ENCODE peak calls at places on chromosomes 7 and 10, in eight cellular contexts. One of them, this sample, is unnamed.

GRCh38 chr10:124150807-124151417 is 57.5 kb upstream of the CHST15 start:
- DNase-seq in CD8-positive, alpha-beta memory T cell: no peak
- DNase-seq in GM23338: no peak
- DNase-seq in breast epithelium: no peak
- DNase-seq in spleen: peak; percentile 63
- DNase-seq in psoas muscle: peak; percentile 44
- DNase-seq in lung: no peak
- DNase-seq in IMR-90: no peak
- DNase-seq in this sample: no peak

GRCh38 chr7:153943428-153944370 is 108.5 kb upstream of the DPP6 start:
- DNase-seq in CD8-positive, alpha-beta memory T cell: no peak
- DNase-seq in psoas muscle: no peak
- DNase-seq in IMR-90: no peak
- DNase-seq in GM23338: no peak
- DNase-seq in lung: no peak
- DNase-seq in breast epithelium: no peak
- DNase-seq in spleen: no peak
- DNase-seq in this sample: no peak

GRCh38 chr10:91567815-91568214 is 65.1 kb downstream of the PPP1R3C start:
- DNase-seq in spleen: no peak
- DNase-seq in lung: no peak
- DNase-seq in GM23338: no peak
- DNase-seq in psoas muscle: no peak
- DNase-seq in breast epithelium: no peak
- DNase-seq in IMR-90: no peak
- DNase-seq in CD8-positive, alpha-beta memory T cell: no peak
- DNase-seq in this sample: no peak

GRCh38 chr7:108282427-108282996 is 152.4 kb upstream of the LAMB4 start:
- DNase-seq in GM23338: no peak
- DNase-seq in IMR-90: no peak
- DNase-seq in breast epithelium: no peak
- DNase-seq in lung: no peak
- DNase-seq in spleen: no peak
- DNase-seq in psoas muscle: no peak
- DNase-seq in CD8-positive, alpha-beta memory T cell: no peak
- DNase-seq in this sample: no peak

GRCh38 chr10:100520811-100521210 is 1.1 kb upstream of the SEC31B start:
- DNase-seq in breast epithelium: no peak
- DNase-seq in psoas muscle: no peak
- DNase-seq in lung: no peak
- DNase-seq in IMR-90: peak; percentile 77
- DNase-seq in CD8-positive, alpha-beta memory T cell: no peak
- DNase-seq in spleen: no peak
- DNase-seq in GM23338: no peak
- DNase-seq in this sample: no peak

GRCh38 chr10:5524721-5525531 is at the start of gene CALML3:
- DNase-seq in lung: no peak
- DNase-seq in CD8-positive, alpha-beta memory T cell: no peak
- DNase-seq in psoas muscle: peak; percentile 50
- DNase-seq in GM23338: no peak
- DNase-seq in IMR-90: no peak
- DNase-seq in breast epithelium: peak; percentile 78
- DNase-seq in spleen: peak; percentile 74
- DNase-seq in this sample: no peak

GRCh38 chr7:149381245-149381644 is 79.6 kb downstream of the ZNF777 start:
- DNase-seq in lung: no peak
- DNase-seq in GM23338: no peak
- DNase-seq in spleen: no peak
- DNase-seq in CD8-positive, alpha-beta memory T cell: no peak
- DNase-seq in breast epithelium: no peak
- DNase-seq in IMR-90: no peak
- DNase-seq in psoas muscle: no peak
- DNase-seq in this sample: no peak

GRCh38 chr10:6408799-6409198 is 171.3 kb downstream of the PRKCQ start:
- DNase-seq in spleen: no peak
- DNase-seq in GM23338: no peak
- DNase-seq in lung: no peak
- DNase-seq in breast epithelium: no peak
- DNase-seq in IMR-90: no peak
- DNase-seq in CD8-positive, alpha-beta memory T cell: no peak
- DNase-seq in psoas muscle: no peak
- DNase-seq in this sample: no peak

GRCh38 chr10:92238586-92239098 is 52.2 kb downstream of the CPEB3 start:
- DNase-seq in spleen: no peak
- DNase-seq in CD8-positive, alpha-beta memory T cell: no peak
- DNase-seq in GM23338: peak; percentile 32
- DNase-seq in breast epithelium: peak; percentile 62
- DNase-seq in lung: peak; percentile 72
- DNase-seq in psoas muscle: peak; percentile 80
- DNase-seq in IMR-90: peak; percentile 43
- DNase-seq in this sample: peak; percentile 59

GRCh38 chr10:103395754-103396066 is 565 bp downstream of the ATP5MK start:
- DNase-seq in CD8-positive, alpha-beta memory T cell: no peak
- DNase-seq in IMR-90: peak; percentile 7
- DNase-seq in lung: no peak
- DNase-seq in psoas muscle: peak; percentile 58
- DNase-seq in breast epithelium: no peak
- DNase-seq in spleen: no peak
- DNase-seq in GM23338: peak; percentile 31
- DNase-seq in this sample: no peak

DNA sequence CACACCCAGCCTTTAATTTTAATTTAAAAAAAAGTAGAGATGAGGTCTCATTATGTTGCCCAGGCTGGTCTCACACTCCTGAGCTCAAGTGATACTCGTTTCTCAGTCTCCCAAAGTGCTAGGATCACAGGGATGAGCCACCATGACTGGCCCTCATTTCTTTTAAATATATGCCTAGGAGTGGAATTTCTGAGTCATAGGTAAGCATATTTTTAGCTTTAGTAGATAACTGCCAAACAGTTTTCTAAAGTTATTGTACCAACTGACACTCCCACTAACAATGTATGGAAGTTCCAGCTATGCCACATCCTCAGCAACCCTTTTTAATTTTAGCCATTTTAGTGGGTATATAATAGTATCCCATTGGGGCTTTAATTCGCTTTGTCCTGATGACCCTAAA is 13.8 kb upstream of the PPIF start:
- DNase-seq in IMR-90: peak; percentile 86
- DNase-seq in psoas muscle: no peak
- DNase-seq in CD8-positive, alpha-beta memory T cell: no peak
- DNase-seq in spleen: no peak
- DNase-seq in GM23338: no peak
- DNase-seq in lung: no peak
- DNase-seq in breast epithelium: no peak
- DNase-seq in this sample: no peak
- H3K27ac ChIP-seq in IMR-90: no peak overlapping the region
- H3K27ac ChIP-seq in psoas muscle: no peak overlapping the region
- H3K27ac ChIP-seq in CD8-positive, alpha-beta memory T cell: no peak overlapping the region
- H3K27ac ChIP-seq in spleen: no peak overlapping the region
- H3K27ac ChIP-seq in GM23338: no peak overlapping the region
- H3K27ac ChIP-seq in lung: no peak overlapping the region
- H3K27ac ChIP-seq in breast epithelium: no peak overlapping the region
- H3K27ac ChIP-seq in this sample: no peak overlapping the region

DNA sequence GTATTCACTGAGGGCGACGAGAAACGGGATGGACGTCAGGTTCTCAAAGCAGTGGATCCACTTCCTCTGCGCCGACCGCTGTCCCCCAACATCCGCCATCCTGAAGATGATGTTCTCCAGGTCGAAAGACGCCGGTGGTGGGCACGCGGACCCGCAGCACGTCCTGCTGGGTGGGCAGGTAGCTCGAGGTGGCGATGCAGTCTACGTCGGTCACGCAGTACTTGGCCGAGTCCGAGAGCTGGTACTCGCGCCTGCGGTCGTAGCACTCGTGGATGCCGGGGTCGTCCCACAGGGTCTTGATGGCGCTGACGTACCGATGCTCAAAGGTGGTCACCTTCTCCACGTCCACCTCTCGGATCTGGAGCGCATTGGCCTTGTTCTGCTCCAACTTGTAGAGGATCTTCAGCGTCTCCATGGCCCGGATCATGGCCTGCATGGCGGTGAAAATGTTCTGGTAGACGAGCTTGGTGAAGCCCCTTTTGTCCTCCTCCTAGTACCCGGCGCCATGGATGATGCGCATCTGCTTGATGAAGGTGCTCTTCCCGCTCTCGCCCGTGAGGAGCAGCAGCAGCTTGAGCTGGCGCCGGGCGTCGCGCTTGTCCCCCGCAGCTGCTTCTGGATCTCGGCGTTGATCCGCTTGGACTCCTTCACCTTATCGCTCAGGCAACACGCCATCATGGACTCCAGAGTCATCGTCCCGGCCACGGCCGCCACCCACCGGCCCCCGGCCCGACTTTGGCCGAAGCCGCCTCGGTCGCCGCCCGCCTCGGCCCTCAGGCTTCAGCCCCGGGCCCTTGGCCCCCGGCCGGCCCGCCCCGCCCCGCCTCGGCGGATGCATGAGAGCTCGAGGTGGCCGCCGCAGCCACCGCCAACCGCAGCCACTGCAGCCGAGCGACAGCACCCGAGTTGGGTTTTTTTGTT is 122.9 kb upstream of the KCTD7 start:
- DNase-seq in psoas muscle: no peak
- DNase-seq in GM23338: no peak
- DNase-seq in IMR-90: no peak
- DNase-seq in lung: no peak
- DNase-seq in CD8-positive, alpha-beta memory T cell: peak; percentile 59
- DNase-seq in spleen: peak; percentile 81
- DNase-seq in breast epithelium: no peak
- DNase-seq in this sample: peak; percentile 16
- H3K4me3 ChIP-seq in psoas muscle: peak overlapping the region; percentile 56
- H3K4me3 ChIP-seq in GM23338: no peak overlapping the region
- H3K4me3 ChIP-seq in IMR-90: no peak overlapping the region
- H3K4me3 ChIP-seq in lung: no peak overlapping the region
- H3K4me3 ChIP-seq in CD8-positive, alpha-beta memory T cell: no peak overlapping the region
- H3K4me3 ChIP-seq in spleen: peak overlapping the region; percentile 15
- H3K4me3 ChIP-seq in breast epithelium: peak overlapping the region; percentile 20
- H3K4me3 ChIP-seq in this sample: peak overlapping the region; percentile 3

DNA sequence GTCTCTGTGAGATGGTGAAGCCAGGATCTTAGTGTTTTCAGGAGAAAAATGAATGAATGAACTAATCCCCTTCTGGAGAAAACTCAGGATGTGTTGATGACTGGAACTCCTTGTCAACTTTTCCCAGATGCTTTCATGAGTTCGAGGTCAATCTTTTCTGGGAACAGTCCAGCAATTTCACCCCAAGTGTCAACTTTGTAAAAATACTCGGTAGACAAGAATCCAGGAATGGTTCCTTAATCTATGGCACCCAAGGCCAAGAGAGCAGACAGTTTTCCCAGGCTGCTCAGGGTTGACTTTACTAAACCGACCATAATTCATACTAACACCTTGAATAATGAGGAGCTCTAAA is 31.1 kb upstream of the LYZL1 start:
- DNase-seq in spleen: no peak
- DNase-seq in CD8-positive, alpha-beta memory T cell: no peak
- DNase-seq in GM23338: no peak
- DNase-seq in IMR-90: no peak
- DNase-seq in lung: no peak
- DNase-seq in psoas muscle: no peak
- DNase-seq in breast epithelium: no peak
- DNase-seq in this sample: peak; percentile 31
- H3K27ac ChIP-seq in spleen: no peak overlapping the region
- H3K27ac ChIP-seq in CD8-positive, alpha-beta memory T cell: no peak overlapping the region
- H3K27ac ChIP-seq in GM23338: no peak overlapping the region
- H3K27ac ChIP-seq in IMR-90: no peak overlapping the region
- H3K27ac ChIP-seq in lung: no peak overlapping the region
- H3K27ac ChIP-seq in psoas muscle: peak overlapping the region; percentile 30
- H3K27ac ChIP-seq in breast epithelium: peak overlapping the region; percentile 64
- H3K27ac ChIP-seq in this sample: peak overlapping the region; percentile 89

GRCh38 chr7:141014523-141015395 is at the start of gene MRPS33:
- DNase-seq in psoas muscle: peak; percentile 96
- DNase-seq in CD8-positive, alpha-beta memory T cell: peak; percentile 97
- DNase-seq in IMR-90: peak; percentile 94
- DNase-seq in lung: peak; percentile 96
- DNase-seq in breast epithelium: peak; percentile 94
- DNase-seq in GM23338: peak; percentile 99
- DNase-seq in spleen: peak; percentile 99
- DNase-seq in this sample: peak; percentile 94
- H3K4me3 ChIP-seq in psoas muscle: peak within 1 kb of the TSS; percentile 85
- H3K4me3 ChIP-seq in CD8-positive, alpha-beta memory T cell: peak within 1 kb of the TSS; percentile 78
- H3K4me3 ChIP-seq in IMR-90: peak within 1 kb of the TSS; percentile 71
- H3K4me3 ChIP-seq in lung: peak within 1 kb of the TSS; percentile 57
- H3K4me3 ChIP-seq in breast epithelium: peak within 1 kb of the TSS; percentile 51
- H3K4me3 ChIP-seq in GM23338: peak within 1 kb of the TSS; percentile 85
- H3K4me3 ChIP-seq in spleen: peak within 1 kb of the TSS; percentile 58
- H3K4me3 ChIP-seq in this sample: peak within 1 kb of the TSS; percentile 76

GRCh38 chr7:104986623-104987259 is 27.3 kb upstream of the KMT2E start:
- DNase-seq in GM23338: no peak
- DNase-seq in IMR-90: no peak
- DNase-seq in breast epithelium: no peak
- DNase-seq in spleen: no peak
- DNase-seq in lung: no peak
- DNase-seq in CD8-positive, alpha-beta memory T cell: no peak
- DNase-seq in psoas muscle: no peak
- DNase-seq in this sample: no peak
- H3K27ac ChIP-seq in GM23338: no peak overlapping the region
- H3K27ac ChIP-seq in IMR-90: no peak overlapping the region
- H3K27ac ChIP-seq in breast epithelium: no peak overlapping the region
- H3K27ac ChIP-seq in spleen: peak overlapping the region; percentile 14
- H3K27ac ChIP-seq in lung: peak overlapping the region; percentile 57
- H3K27ac ChIP-seq in CD8-positive, alpha-beta memory T cell: no peak overlapping the region
- H3K27ac ChIP-seq in psoas muscle: no peak overlapping the region
- H3K27ac ChIP-seq in this sample: no peak overlapping the region

DNA sequence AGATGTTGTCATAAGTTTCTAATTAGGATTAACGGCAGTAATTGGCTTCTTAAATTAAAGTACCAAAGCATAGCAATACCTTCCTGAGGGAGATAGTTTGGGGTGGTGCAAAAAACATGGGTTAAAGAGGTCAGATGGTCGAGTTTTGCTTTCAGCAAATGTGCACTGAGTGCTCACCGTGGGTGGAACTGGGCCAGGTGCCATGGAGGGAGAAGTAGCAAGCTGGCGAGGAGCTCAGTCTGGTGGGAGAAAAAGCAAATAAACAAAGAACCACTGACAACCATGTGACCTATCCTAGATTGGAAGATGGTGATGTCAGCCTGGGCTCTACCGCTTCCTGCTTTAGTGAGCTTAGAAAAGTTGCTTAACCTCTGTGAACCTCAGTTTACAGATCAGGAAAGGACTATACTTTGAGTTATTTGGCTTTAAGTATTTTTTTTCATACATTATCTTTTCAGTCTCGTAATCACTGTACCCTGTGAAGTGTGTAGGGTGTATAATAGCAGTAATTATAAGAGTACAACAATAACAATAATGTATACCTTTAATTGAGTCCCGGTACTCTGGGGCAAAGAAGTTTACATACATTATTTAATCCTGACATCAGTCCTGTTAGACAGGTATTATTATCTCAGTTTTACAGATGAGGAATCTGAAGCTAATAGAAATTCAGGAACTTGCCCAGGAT is 69.0 kb upstream of the PDCD4 start:
- DNase-seq in IMR-90: peak; percentile 94
- DNase-seq in lung: peak; percentile 57
- DNase-seq in psoas muscle: peak; percentile 66
- DNase-seq in breast epithelium: peak; percentile 85
- DNase-seq in GM23338: no peak
- DNase-seq in CD8-positive, alpha-beta memory T cell: peak; percentile 72
- DNase-seq in spleen: peak; percentile 80
- DNase-seq in this sample: peak; percentile 46
- H3K4me3 ChIP-seq in IMR-90: no peak overlapping the region
- H3K4me3 ChIP-seq in lung: no peak overlapping the region
- H3K4me3 ChIP-seq in psoas muscle: no peak overlapping the region
- H3K4me3 ChIP-seq in breast epithelium: no peak overlapping the region
- H3K4me3 ChIP-seq in GM23338: no peak overlapping the region
- H3K4me3 ChIP-seq in CD8-positive, alpha-beta memory T cell: no peak overlapping the region
- H3K4me3 ChIP-seq in spleen: no peak overlapping the region
- H3K4me3 ChIP-seq in this sample: no peak overlapping the region